ENCODE peak calls at places on chromosomes 11 and 22, in six cellular contexts. T, W, M, S, B and D are unnamed samples. For H3K36me3, the result is how much of the 10 kb centered on the place peaks cover.

GRCh38 chr22:38176170-38176741 is 5.4 kb downstream of the PLA2G6 start:
- DNase-seq in T (no peak), S (peak), W (no peak), M (no peak), B (peak), D (peak)

GRCh38 chr11:6483015-6483414 is 1.7 kb downstream of the TIMM10B start:
- DNase-seq in S (no peak), T (no peak), B (no peak), M (no peak), W (no peak), D (no peak)

GRCh38 chr11:831951-832528 is 712 bp upstream of the CD151 start:
- DNase-seq in T (no peak), M (no peak), W (no peak), B (no peak), S (no peak), D (no peak)

GRCh38 chr11:1871531-1871930 is 18.6 kb downstream of the LSP1 start:
- DNase-seq in T (no peak), W (no peak), B (no peak), S (no peak), M (no peak), D (no peak)

GRCh38 chr22:38987171-38987895 is 5.2 kb downstream of the APOBEC3B start:
- DNase-seq in B (no peak), W (no peak), T (no peak), S (no peak), M (no peak), D (no peak)

GRCh38 chr11:76664578-76665061 is 5.9 kb downstream of the LRRC32 start:
- DNase-seq in W (peak), S (no peak), T (no peak), B (no peak), M (no peak), D (no peak)

GRCh38 chr11:405323-405975 is 9.3 kb downstream of the SIGIRR start:
- DNase-seq in B (no peak), S (no peak), W (no peak), T (no peak), M (no peak), D (no peak)

GRCh38 chr11:36086366-36086765 is 142.5 kb downstream of the LDLRAD3 start:
- DNase-seq in S (no peak), M (no peak), W (no peak), B (no peak), T (no peak), D (no peak)

GRCh38 chr11:72743321-72744221 is 8.6 kb downstream of the ARAP1 start:
- DNase-seq in S (no peak), T (no peak), M (no peak), B (no peak), W (no peak), D (peak)

GRCh38 chr11:66388746-66389386 is 17.3 kb upstream of the SLC29A2 start:
- DNase-seq in M (no peak), W (peak), B (peak), T (peak), S (peak), D (peak)

GRCh38 chr11:64060861-64061444 is 25.2 kb downstream of the FLRT1 start:
- DNase-seq in M (no peak), S (peak), T (no peak), B (no peak), W (peak), D (peak)

GRCh38 chr11:16815047-16815767 is 76.8 kb downstream of the C11orf58 start:
- DNase-seq in T (no peak), M (no peak), W (no peak), B (peak), S (peak), D (no peak)

GRCh38 chr11:9951714-9952275 is 287.9 kb downstream of the SWAP70 start:
- DNase-seq in M (no peak), T (no peak), W (no peak), S (no peak), B (no peak), D (no peak)

GRCh38 chr22:17570851-17571631 is 7.7 kb downstream of the SLC25A18 start:
- DNase-seq in T (no peak), M (peak), B (peak), W (no peak), S (peak), D (no peak)

GRCh38 chr11:60159284-60159683 is 23.6 kb downstream of the MS4A6A start:
- DNase-seq in W (no peak), M (no peak), B (no peak), T (no peak), S (no peak), D (no peak)

GRCh38 chr11:77851513-77851912 is 30.6 kb downstream of the AAMDC start:
- DNase-seq in S (no peak), W (no peak), T (no peak), B (no peak), M (no peak), D (no peak)

GRCh38 chr11:86637976-86638375 is 34.4 kb downstream of the ME3 start:
- DNase-seq in T (no peak), S (no peak), M (no peak), W (no peak), B (no peak), D (no peak)

GRCh38 chr11:14300661-14301304 is 58.2 kb downstream of the RRAS2 start:
- DNase-seq in W (peak), S (peak), B (peak), M (peak), T (peak), D (peak)

GRCh38 chr22:43213962-43214361 is 27.0 kb upstream of the TTLL12 start:
- DNase-seq in S (no peak), M (no peak), W (no peak), B (no peak), T (no peak), D (no peak)

GRCh38 chr22:40406063-40406890 is 35.9 kb downstream of the SGSM3 start:
- DNase-seq in B (no peak), S (no peak), W (no peak), M (no peak), T (no peak), D (no peak)

GRCh38 chr11:74506823-74507222 is 13.3 kb upstream of the LIPT2 start:
- DNase-seq in W (no peak), M (no peak), S (no peak), T (no peak), B (no peak), D (no peak)

GRCh38 chr11:92284558-92284957 is 59.9 kb downstream of the FAT3 start:
- DNase-seq in S (no peak), W (no peak), M (no peak), B (no peak), T (no peak), D (no peak)

GRCh38 chr11:84800755-84801346 is 826.3 kb downstream of the DLG2 start:
- DNase-seq in T (peak), M (no peak), S (no peak), B (no peak), W (peak), D (no peak)

GRCh38 chr22:49772692-49773091 is 55.0 kb downstream of the BRD1 start:
- DNase-seq in W (no peak), S (no peak), M (no peak), T (no peak), B (no peak), D (no peak)

GRCh38 chr11:36793542-36793926 is 195.5 kb upstream of the RAG2 start:
- DNase-seq in T (peak), S (no peak), W (peak), B (no peak), M (no peak), D (peak)

GRCh38 chr22:50306753-50307749 is at the start of gene PLXNB2:
- DNase-seq in T (peak), M (no peak), S (peak), B (peak), W (peak), D (peak)

GRCh38 chr22:41021039-41021654 is 70.0 kb downstream of the RBX1 start:
- DNase-seq in S (peak), B (peak), T (no peak), W (no peak), M (no peak), D (no peak)

GRCh38 chr11:75839851-75840250 is 24.8 kb downstream of the UVRAG start:
- DNase-seq in B (no peak), S (no peak), M (no peak), W (no peak), T (no peak), D (no peak)

GRCh38 chr11:115784796-115785521 is 280.7 kb upstream of the CADM1 start:
- DNase-seq in S (no peak), B (no peak), T (no peak), W (peak), M (no peak), D (no peak)

GRCh38 chr22:35612903-35613302 is 4.2 kb downstream of the MB start:
- DNase-seq in S (no peak), W (no peak), T (no peak), M (no peak), B (no peak), D (no peak)

GRCh38 chr11:82229346-82229745 is 504.3 kb downstream of the FAM181B start:
- DNase-seq in B (no peak), S (no peak), W (peak), T (peak), M (no peak), D (no peak)
- TF ChIP-seq CTCF in B (no peak), S (no peak), W (peak), T (peak), M (no peak), D (no peak)

DNA sequence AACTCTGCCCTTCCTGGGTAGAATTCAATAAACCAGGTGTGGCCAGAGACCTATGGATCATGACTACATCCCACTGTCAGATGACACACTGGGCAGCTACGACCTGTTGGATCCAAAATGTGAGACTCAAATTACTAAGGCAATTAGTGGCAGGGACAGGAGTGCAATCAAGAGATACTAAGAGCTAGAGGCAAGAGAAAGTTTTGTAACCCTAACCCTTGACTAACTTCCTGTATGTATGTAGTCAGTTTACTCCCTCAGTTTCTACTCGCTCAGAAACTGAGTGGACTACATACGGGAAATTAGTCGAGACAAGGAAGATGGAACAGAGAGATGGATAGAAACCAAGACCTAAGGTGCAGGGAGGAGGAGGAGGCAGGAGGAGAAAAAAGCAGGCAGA is 2.7 kb downstream of the CYB5R2 start:
- DNase-seq in S (no peak), B (no peak), T (no peak), M (no peak), W (no peak), D (no peak)
- H3K27ac ChIP-seq in S (no peak), B (no peak), T (peak), M (no peak), W (no peak), D (no peak)

GRCh38 chr11:118519549-118519948 is 7.7 kb upstream of the TTC36 start:
- DNase-seq in W (no peak), T (no peak), S (no peak), B (no peak), M (no peak), D (no peak)
- H3K36me3 ChIP-seq in W (half or more), T (half or more), S (half or more), B (under half), M (half or more), D (half or more)

GRCh38 chr22:24437820-24438328 is 10.5 kb downstream of the ADORA2A start:
- DNase-seq in T (peak), B (no peak), M (no peak), S (peak), W (peak), D (no peak)
- TF ChIP-seq CTCF in T (peak), B (no peak), M (no peak), S (no peak), W (peak), D (no peak)